ENCODE peak calls at places on chromosomes 11 and 22, in six cellular contexts. D, S, W, L, Y and F are unnamed samples.

GRCh38 chr11:45777127-45777969 is 27.6 kb upstream of the SLC35C1 start:
- DNase-seq in Y (no peak), W (no peak), L (no peak), S (no peak), D (no peak), F (no peak)

GRCh38 chr22:42881982-42882656 is 25.0 kb upstream of the ARFGAP3 start:
- DNase-seq in Y (no peak), L (no peak), W (no peak), D (no peak), S (no peak), F (peak)

GRCh38 chr22:17130199-17130598 is 9.0 kb upstream of the TMEM121B start:
- DNase-seq in L (no peak), S (no peak), Y (no peak), D (no peak), W (no peak), F (no peak)

GRCh38 chr11:66957971-66958231 is 282 bp downstream of the PC start:
- DNase-seq in L (no peak), W (no peak), S (no peak), Y (no peak), D (no peak), F (no peak)

GRCh38 chr22:44128961-44129613 is 51.6 kb upstream of the PARVG start:
- DNase-seq in S (no peak), D (no peak), W (no peak), L (no peak), Y (no peak), F (no peak)

GRCh38 chr11:12089473-12089872 is 20.9 kb upstream of the MICAL2 start:
- DNase-seq in Y (no peak), L (no peak), D (peak), S (no peak), W (no peak), F (no peak)

GRCh38 chr11:36411202-36411640 is 98.9 kb downstream of the TRAF6 start:
- DNase-seq in D (peak), Y (no peak), W (no peak), L (no peak), S (no peak), F (no peak)

GRCh38 chr11:46357483-46357936 is 10.2 kb downstream of the DGKZ start:
- DNase-seq in S (no peak), W (no peak), L (no peak), Y (no peak), D (no peak), F (no peak)

GRCh38 chr11:66691311-66691980 is 13.8 kb upstream of the RBM4B start:
- DNase-seq in Y (no peak), L (no peak), S (no peak), D (no peak), W (no peak), F (no peak)

GRCh38 chr22:37887610-37888378 is 18.3 kb upstream of the MICALL1 start:
- DNase-seq in S (peak), D (peak), L (no peak), W (peak), Y (no peak), F (no peak)

GRCh38 chr11:68269414-68270081 is 2.2 kb downstream of the C11orf24 start:
- DNase-seq in S (peak), D (no peak), L (no peak), W (peak), Y (no peak), F (no peak)

GRCh38 chr11:35173011-35173511 is 34.1 kb downstream of the CD44 start:
- DNase-seq in Y (no peak), S (no peak), L (peak), W (no peak), D (peak), F (no peak)

GRCh38 chr22:47057916-47058585 is 295.6 kb downstream of the TBC1D22A start:
- DNase-seq in D (no peak), L (no peak), Y (no peak), S (no peak), W (no peak), F (no peak)

GRCh38 chr11:86069408-86070086 is 663 bp upstream of the PICALM start:
- DNase-seq in Y (no peak), D (peak), S (peak), L (no peak), W (peak), F (no peak)

GRCh38 chr11:83046626-83047172 is 25.0 kb downstream of the RAB30 start:
- DNase-seq in W (no peak), S (no peak), Y (no peak), D (no peak), L (no peak), F (no peak)

GRCh38 chr11:70233034-70233433 is 29.9 kb downstream of the FADD start:
- DNase-seq in L (no peak), D (no peak), S (no peak), Y (no peak), W (no peak), F (no peak)

GRCh38 chr11:70233511-70233919 is 30.4 kb downstream of the FADD start:
- DNase-seq in W (peak), D (no peak), L (no peak), Y (no peak), S (peak), F (no peak)

GRCh38 chr11:70229737-70230136 is 26.6 kb downstream of the FADD start:
- DNase-seq in S (no peak), Y (no peak), D (no peak), L (no peak), W (no peak), F (no peak)

GRCh38 chr11:70230840-70231710 is 28.0 kb downstream of the FADD start:
- DNase-seq in D (no peak), W (no peak), Y (no peak), L (no peak), S (no peak), F (no peak)

GRCh38 chr11:70230151-70230839 is 27.2 kb downstream of the FADD start:
- DNase-seq in L (no peak), S (no peak), D (no peak), W (no peak), Y (no peak), F (no peak)
- TF ChIP-seq CTCF in L (no peak), S (no peak), D (no peak), W (no peak), Y (no peak), F (no peak)

DNA sequence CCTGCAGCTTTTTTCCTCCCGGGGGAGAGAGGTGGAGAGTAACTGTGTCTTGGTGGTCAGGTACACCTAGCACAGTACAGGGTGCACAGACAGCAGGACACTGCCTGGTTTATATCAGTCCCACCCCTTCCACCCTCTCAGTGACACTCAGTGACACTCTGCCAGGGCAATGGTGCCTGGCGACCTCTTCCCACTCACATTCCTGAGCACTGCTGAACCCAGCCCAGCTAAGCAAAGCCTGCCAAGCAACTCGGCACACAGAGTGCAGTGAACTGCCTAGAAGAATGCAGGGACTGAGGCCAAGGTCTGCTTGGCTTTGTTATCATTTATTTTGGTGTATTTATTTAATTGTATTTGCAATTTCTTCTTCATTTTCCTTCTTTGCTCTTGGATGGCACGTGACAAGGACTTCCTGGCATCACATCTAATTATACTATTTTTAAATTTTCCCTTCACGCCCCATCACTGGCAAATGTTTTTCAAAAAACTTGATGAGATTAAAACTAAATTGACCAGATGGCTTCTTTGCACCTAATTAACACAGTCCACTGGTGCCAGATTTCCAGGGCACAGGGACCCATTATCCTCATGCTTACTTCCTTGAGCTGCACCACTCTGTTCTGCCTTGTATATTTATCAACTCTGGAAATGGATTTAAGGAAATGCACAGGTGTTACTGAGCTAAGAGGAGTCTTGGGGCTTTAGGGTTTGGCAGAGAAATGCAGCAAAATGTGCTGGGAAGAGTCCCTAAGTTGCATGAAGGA is 205.6 kb downstream of the ADAMTS15 start:
- DNase-seq in D (peak), W (no peak), S (no peak), Y (peak), L (no peak), F (peak)
- H3K27ac ChIP-seq in D (peak), W (no peak), S (no peak), Y (peak), L (no peak), F (peak)

GRCh38 chr11:298406-299065 is 790 bp downstream of the IFITM5 start:
- DNase-seq in W (no peak), Y (no peak), S (no peak), D (peak), L (no peak), F (peak)

GRCh38 chr11:297666-298405 is 1.5 kb downstream of the IFITM5 start:
- DNase-seq in Y (peak), D (peak), S (no peak), W (no peak), L (no peak), F (peak)

GRCh38 chr11:299081-299891 is at the start of gene IFITM5:
- DNase-seq in S (no peak), L (no peak), D (no peak), Y (no peak), W (no peak), F (peak)

GRCh38 chr11:296976-297665 is 2.2 kb downstream of the IFITM5 start:
- DNase-seq in L (no peak), S (no peak), W (no peak), Y (no peak), D (peak), F (peak)

DNA sequence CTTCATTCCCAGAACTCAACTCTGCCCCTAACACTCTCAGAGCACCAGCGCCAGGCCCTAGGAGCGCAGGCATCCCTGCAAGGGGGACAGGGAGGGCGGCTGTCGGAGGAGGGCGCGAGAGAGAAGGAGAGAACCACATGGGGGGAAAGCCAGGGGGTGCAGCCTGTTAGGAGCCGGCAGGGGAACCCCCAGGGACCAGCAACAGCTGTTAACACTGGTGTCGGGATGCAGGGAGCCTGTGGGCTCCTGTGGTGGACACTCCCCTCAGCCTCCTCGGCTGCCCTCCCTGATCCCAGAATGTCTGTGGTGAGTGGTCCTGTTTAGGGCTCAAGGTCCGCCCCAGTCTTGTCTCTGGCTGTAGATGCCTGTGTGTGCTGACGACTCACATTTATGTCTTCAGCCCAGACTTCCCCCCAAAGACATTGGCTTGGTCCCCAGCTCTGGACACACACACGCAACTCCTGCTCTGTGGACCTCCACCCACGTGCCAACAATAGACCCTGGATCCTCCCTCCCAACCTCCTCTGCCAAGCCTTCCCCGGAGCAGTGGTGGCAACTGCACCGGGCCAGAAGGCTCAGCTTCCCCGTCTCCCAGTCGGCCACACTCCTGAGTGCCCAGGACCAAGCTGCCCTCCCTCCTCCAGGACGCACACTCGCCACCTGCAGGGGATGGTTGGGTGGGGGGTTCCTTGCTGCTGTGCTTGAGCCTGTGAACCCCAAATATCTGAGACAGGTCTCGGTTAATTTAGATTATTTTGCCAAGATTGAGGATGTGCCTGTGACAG is 817 bp upstream of the IFITM5 start:
- DNase-seq in Y (no peak), W (no peak), S (no peak), L (no peak), D (no peak), F (peak)
- TF ChIP-seq CTCF in Y (no peak), W (peak), S (peak), L (no peak), D (no peak), F (no peak)

GRCh38 chr11:61771995-61772455 is 19.6 kb downstream of the MYRF start:
- DNase-seq in D (no peak), Y (no peak), L (no peak), S (no peak), W (no peak), F (no peak)
- H3K27ac ChIP-seq in D (no peak), Y (no peak), L (no peak), S (no peak), W (no peak), F (no peak)

GRCh38 chr11:78916759-78917158 is 342.1 kb upstream of the NARS2 start:
- DNase-seq in D (no peak), W (no peak), Y (no peak), L (no peak), S (no peak), F (no peak)
- TF ChIP-seq CTCF in D (no peak), W (peak), Y (no peak), L (peak), S (no peak), F (no peak)

GRCh38 chr11:13220148-13220547 is 57.4 kb upstream of the BMAL1 start:
- DNase-seq in W (no peak), S (no peak), D (no peak), Y (no peak), L (no peak), F (no peak)
- H3K27ac ChIP-seq in W (no peak), S (no peak), D (no peak), Y (no peak), L (no peak), F (no peak)